ENCODE peak calls at places on chromosomes 12 and 14, in six cellular contexts. C is aorta; F is CD8-positive, alpha-beta memory T cell; S is tibial artery; M is stomach; X is CD4-positive, alpha-beta T cell. V is an unnamed sample. For H3K27me3, the result is how much of the 10 kb centered on the place peaks cover.

GRCh38 chr12:84166812-84167211 is 745.8 kb downstream of the SLC6A15 start:
- DNase-seq in C (no peak), F (no peak), S (no peak), M (no peak), X (no peak), V (no peak)

GRCh38 chr14:70096866-70097265 is 91.9 kb downstream of the SLC8A3 start:
- DNase-seq in C (no peak), F (no peak), S (no peak), M (no peak), X (no peak), V (no peak)

GRCh38 chr12:52643233-52644077 is 8.6 kb downstream of the KRT2 start:
- DNase-seq in C (no peak), F (no peak), S (peak), M (no peak), X (no peak), V (peak)

GRCh38 chr12:91053951-91054715 is 3.7 kb downstream of the KERA start:
- DNase-seq in C (no peak), F (no peak), S (no peak), M (no peak), X (no peak), V (peak)

GRCh38 chr12:127024791-127025190 is 1242.2 kb upstream of the TMEM132C start:
- DNase-seq in C (no peak), F (no peak), S (no peak), M (no peak), X (no peak), V (no peak)

GRCh38 chr12:59084758-59085383 is 164.6 kb upstream of the LRIG3 start:
- DNase-seq in C (no peak), F (no peak), S (no peak), M (no peak), X (no peak), V (no peak)

GRCh38 chr14:53993920-53994607 is 37.4 kb upstream of the BMP4 start:
- DNase-seq in C (no peak), F (no peak), S (no peak), M (no peak), X (no peak), V (no peak)

GRCh38 chr12:65123435-65124063 is 2.4 kb upstream of the WIF1 start:
- DNase-seq in C (no peak), F (no peak), S (no peak), M (no peak), X (no peak), V (peak)

GRCh38 chr12:51098611-51099010 is 15.2 kb upstream of the CSRNP2 start:
- DNase-seq in C (no peak), F (no peak), S (no peak), M (no peak), X (no peak), V (no peak)

GRCh38 chr14:56491299-56492285 is 88.0 kb upstream of the TMEM260 start:
- DNase-seq in C (no peak), F (no peak), S (no peak), M (no peak), X (no peak), V (peak)

GRCh38 chr14:20632831-20633771 is 8.4 kb downstream of the OR6S1 start:
- DNase-seq in C (no peak), F (no peak), S (no peak), M (peak), X (no peak), V (peak)

GRCh38 chr12:101527682-101528081 is 52.5 kb downstream of the SPIC start:
- DNase-seq in C (no peak), F (no peak), S (no peak), M (no peak), X (no peak), V (no peak)

GRCh38 chr14:23162800-23163199 is 20.7 kb downstream of the SLC7A8 start:
- DNase-seq in C (no peak), F (no peak), S (no peak), M (no peak), X (no peak), V (no peak)

GRCh38 chr12:47549258-47549657 is 156.6 kb downstream of the RPAP3 start:
- DNase-seq in C (no peak), F (no peak), S (no peak), M (no peak), X (no peak), V (no peak)

GRCh38 chr12:131831635-131832041 is 3.4 kb downstream of the MMP17 start:
- DNase-seq in C (no peak), F (no peak), S (peak), M (no peak), X (no peak), V (no peak)

GRCh38 chr14:22070119-22070982 is 396.7 kb upstream of the OR4E1 start:
- DNase-seq in C (no peak), F (peak), S (no peak), M (no peak), X (peak), V (peak)

GRCh38 chr12:94640134-94640928 is 10.0 kb downstream of the TMCC3 start:
- DNase-seq in C (no peak), F (no peak), S (no peak), M (no peak), X (no peak), V (no peak)

GRCh38 chr14:22482782-22483553 is 106.1 kb downstream of the DAD1 start:
- DNase-seq in C (no peak), F (no peak), S (no peak), M (no peak), X (no peak), V (no peak)

GRCh38 chr12:122123051-122123760 is 44.6 kb downstream of the MLXIP start:
- DNase-seq in C (peak), F (peak), S (no peak), M (peak), X (peak), V (peak)

GRCh38 chr14:52640137-52640536 is 55.2 kb downstream of the ERO1A start:
- DNase-seq in C (no peak), F (no peak), S (no peak), M (no peak), X (no peak), V (no peak)

GRCh38 chr12:125340791-125341190 is 275.6 kb downstream of the AACS start:
- DNase-seq in C (no peak), F (no peak), S (no peak), M (no peak), X (no peak), V (peak)

GRCh38 chr12:1914116-1914911 is 4.1 kb downstream of the CACNA2D4 start:
- DNase-seq in C (peak), F (no peak), S (peak), M (peak), X (no peak), V (peak)

GRCh38 chr12:117494833-117495714 is 133.6 kb upstream of the NOS1 start:
- DNase-seq in C (no peak), F (no peak), S (no peak), M (peak), X (no peak), V (peak)

GRCh38 chr12:11795910-11796459 is 146.5 kb downstream of the ETV6 start:
- DNase-seq in C (no peak), F (no peak), S (no peak), M (no peak), X (no peak), V (peak)

GRCh38 chr12:105957058-105957457 is 181.7 kb downstream of the NUAK1 start:
- DNase-seq in C (no peak), F (no peak), S (no peak), M (no peak), X (no peak), V (no peak)

GRCh38 chr12:26317942-26318565 is 122.7 kb downstream of the SSPN start:
- DNase-seq in C (no peak), F (no peak), S (no peak), M (no peak), X (no peak), V (no peak)

GRCh38 chr12:88516811-88517210 is 63.5 kb downstream of the KITLG start:
- DNase-seq in C (no peak), F (no peak), S (no peak), M (no peak), X (no peak), V (no peak)

GRCh38 chr12:9741726-9742125 is 8.8 kb upstream of the CLECL1 start:
- DNase-seq in C (no peak), F (peak), S (no peak), M (peak), X (peak), V (no peak)

GRCh38 chr14:84520711-84521338 is 1009.1 kb upstream of the FLRT2 start:
- DNase-seq in C (no peak), F (no peak), S (no peak), M (no peak), X (no peak), V (no peak)

GRCh38 chr12:58919271-58920101 is 818 bp downstream of the LRIG3 start:
- DNase-seq in C (peak), F (no peak), S (peak), M (no peak), X (no peak), V (peak)

GRCh38 chr12:75183967-75184366 is 25.7 kb downstream of the KCNC2 start:
- DNase-seq in C (no peak), F (no peak), S (no peak), M (no peak), X (no peak), V (no peak)

GRCh38 chr12:55067701-55068100 is 47.9 kb downstream of the NEUROD4 start:
- DNase-seq in C (no peak), F (no peak), S (no peak), M (no peak), X (no peak), V (no peak)
- H3K27me3 ChIP-seq in C (under half), F (under half), S (under half), M (under half), X (under half), V (under half)

DNA sequence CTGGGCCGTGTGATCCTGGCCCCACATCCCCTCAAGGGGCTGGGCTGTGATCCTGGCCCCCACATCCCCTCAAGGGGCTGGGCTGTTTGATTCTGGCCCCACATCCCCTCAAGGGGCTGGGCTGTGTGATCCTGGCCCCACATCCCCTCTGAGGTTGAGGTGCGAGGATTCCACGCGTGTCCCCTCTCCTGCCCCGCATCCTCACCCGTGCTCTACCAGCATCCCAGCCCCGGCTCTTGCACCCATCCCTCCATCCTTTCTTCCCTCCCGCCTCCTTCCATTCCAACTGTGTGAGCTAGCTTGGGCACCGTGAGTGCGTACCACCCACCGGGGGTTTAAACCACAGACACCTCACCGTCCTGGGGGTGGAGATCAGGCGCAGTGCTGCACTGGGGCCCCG is 31.1 kb upstream of the TMEM179 start:
- DNase-seq in C (no peak), F (no peak), S (no peak), M (no peak), X (no peak), V (no peak)
- H3K27me3 ChIP-seq in C (under half), F (under half), S (half or more), M (half or more), X (under half), V (under half)

GRCh38 chr14:28769358-28769757 is 2.8 kb downstream of the FOXG1 start:
- DNase-seq in C (no peak), F (no peak), S (no peak), M (no peak), X (no peak), V (no peak)
- H3K27me3 ChIP-seq in C (under half), F (under half), S (half or more), M (half or more), X (half or more), V (half or more)

GRCh38 chr14:58881433-58881832 is 243.7 kb downstream of the DACT1 start:
- DNase-seq in C (no peak), F (no peak), S (no peak), M (no peak), X (no peak), V (no peak)
- H3K27me3 ChIP-seq in C (under half), F (under half), S (under half), M (under half), X (under half), V (under half)

DNA sequence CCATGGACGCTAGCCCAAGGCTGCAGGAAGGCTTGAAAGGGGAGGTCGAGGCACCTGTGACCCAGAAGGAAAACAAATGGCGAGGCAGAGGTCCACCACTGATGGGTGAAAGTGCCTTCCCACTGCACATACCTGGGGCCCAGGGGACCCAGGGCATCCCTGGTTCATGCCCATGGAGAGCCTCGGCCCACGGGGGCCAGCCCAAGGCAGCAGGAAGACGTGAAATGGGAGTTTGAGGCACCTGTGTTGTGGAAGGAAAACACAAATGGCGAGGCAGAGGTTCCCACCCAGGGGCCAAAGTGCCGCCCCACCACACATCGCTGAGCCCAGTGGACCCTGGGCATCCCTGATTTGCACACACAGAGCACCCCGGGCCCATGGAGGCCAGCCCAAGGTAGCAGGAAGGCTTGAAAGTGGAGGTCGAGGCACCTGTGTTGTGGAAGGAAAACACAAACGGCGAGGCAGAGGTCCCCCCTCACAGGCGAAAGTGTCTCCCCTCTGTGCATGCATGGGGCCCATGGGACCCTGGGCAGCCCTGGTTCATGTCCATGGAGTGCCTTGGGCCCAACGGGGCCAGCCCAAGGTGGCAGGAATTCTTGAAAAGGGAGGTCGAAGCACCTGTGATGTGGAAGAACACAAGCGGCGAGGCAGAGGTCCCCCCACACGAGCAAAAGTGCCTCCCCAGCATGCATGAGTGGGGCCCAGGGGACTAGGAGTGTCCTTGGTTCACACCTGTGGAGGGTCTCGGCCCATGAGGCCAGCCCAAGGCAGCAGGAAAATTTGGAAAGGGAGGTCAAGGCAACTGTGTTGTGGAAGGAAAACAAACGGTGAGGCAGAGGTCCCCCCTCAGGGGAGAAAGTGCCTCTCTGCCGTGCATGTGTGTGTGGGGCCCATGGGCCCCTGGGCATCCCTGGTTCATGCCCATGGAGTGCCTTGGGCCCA is 383.3 kb downstream of the ALG10 start:
- DNase-seq in C (peak), F (peak), S (peak), M (no peak), X (no peak), V (peak)
- H3K27me3 ChIP-seq in C (under half), F (under half), S (under half), M (under half), X (under half), V (under half)